ENCODE peak calls at places on chromosomes 6 and 20, in seven cellular contexts. One of them, this sample, is unnamed.

GRCh38 chr6:110173506-110174132 is 5.9 kb downstream of the WASF1 start:
- DNase-seq in HuH-7.5: no peak
- DNase-seq in cardiac fibroblast: no peak
- DNase-seq in uterus: no peak
- DNase-seq in activated T-cell treated with anti-CD3 and anti-CD28 coated beads, Interleukin-2, amount 50 U/mL, for 72 hours: no peak
- DNase-seq in chondrocyte: no peak
- DNase-seq in activated naive CD4-positive, alpha-beta T cell: no peak
- DNase-seq in this sample: no peak

GRCh38 chr20:48538058-48538825 is 289.6 kb downstream of the PREX1 start:
- DNase-seq in HuH-7.5: no peak
- DNase-seq in cardiac fibroblast: peak
- DNase-seq in uterus: no peak
- DNase-seq in activated T-cell treated with anti-CD3 and anti-CD28 coated beads, Interleukin-2, amount 50 U/mL, for 72 hours: no peak
- DNase-seq in chondrocyte: no peak
- DNase-seq in activated naive CD4-positive, alpha-beta T cell: no peak
- DNase-seq in this sample: peak

GRCh38 chr6:115004204-115004603 is 661.4 kb upstream of the HS3ST5 start:
- DNase-seq in HuH-7.5: no peak
- DNase-seq in cardiac fibroblast: no peak
- DNase-seq in uterus: no peak
- DNase-seq in activated T-cell treated with anti-CD3 and anti-CD28 coated beads, Interleukin-2, amount 50 U/mL, for 72 hours: no peak
- DNase-seq in chondrocyte: no peak
- DNase-seq in activated naive CD4-positive, alpha-beta T cell: no peak
- DNase-seq in this sample: no peak

GRCh38 chr6:157732007-157732406 is 91.0 kb upstream of the SNX9 start:
- DNase-seq in HuH-7.5: no peak
- DNase-seq in cardiac fibroblast: no peak
- DNase-seq in uterus: no peak
- DNase-seq in activated T-cell treated with anti-CD3 and anti-CD28 coated beads, Interleukin-2, amount 50 U/mL, for 72 hours: no peak
- DNase-seq in chondrocyte: no peak
- DNase-seq in activated naive CD4-positive, alpha-beta T cell: no peak
- DNase-seq in this sample: no peak

GRCh38 chr6:134437376-134437775 is 119.5 kb upstream of the SGK1 start:
- DNase-seq in HuH-7.5: no peak
- DNase-seq in cardiac fibroblast: peak
- DNase-seq in uterus: no peak
- DNase-seq in activated T-cell treated with anti-CD3 and anti-CD28 coated beads, Interleukin-2, amount 50 U/mL, for 72 hours: peak
- DNase-seq in chondrocyte: no peak
- DNase-seq in activated naive CD4-positive, alpha-beta T cell: no peak
- DNase-seq in this sample: peak

GRCh38 chr6:17031961-17032360 is 69.9 kb upstream of the STMND1 start:
- DNase-seq in HuH-7.5: no peak
- DNase-seq in cardiac fibroblast: no peak
- DNase-seq in uterus: no peak
- DNase-seq in activated T-cell treated with anti-CD3 and anti-CD28 coated beads, Interleukin-2, amount 50 U/mL, for 72 hours: no peak
- DNase-seq in chondrocyte: no peak
- DNase-seq in activated naive CD4-positive, alpha-beta T cell: no peak
- DNase-seq in this sample: no peak

GRCh38 chr6:3755637-3756515 is 4.4 kb upstream of the PXDC1 start:
- DNase-seq in HuH-7.5: no peak
- DNase-seq in cardiac fibroblast: no peak
- DNase-seq in uterus: no peak
- DNase-seq in activated T-cell treated with anti-CD3 and anti-CD28 coated beads, Interleukin-2, amount 50 U/mL, for 72 hours: no peak
- DNase-seq in chondrocyte: no peak
- DNase-seq in activated naive CD4-positive, alpha-beta T cell: no peak
- DNase-seq in this sample: no peak

GRCh38 chr6:111558690-111559192 is 46.9 kb downstream of the TRAF3IP2 start:
- DNase-seq in HuH-7.5: no peak
- DNase-seq in cardiac fibroblast: no peak
- DNase-seq in uterus: no peak
- DNase-seq in activated T-cell treated with anti-CD3 and anti-CD28 coated beads, Interleukin-2, amount 50 U/mL, for 72 hours: no peak
- DNase-seq in chondrocyte: no peak
- DNase-seq in activated naive CD4-positive, alpha-beta T cell: no peak
- DNase-seq in this sample: peak

GRCh38 chr20:35087355-35087754 is 5.3 kb downstream of the TRPC4AP start:
- DNase-seq in HuH-7.5: no peak
- DNase-seq in cardiac fibroblast: no peak
- DNase-seq in uterus: no peak
- DNase-seq in activated T-cell treated with anti-CD3 and anti-CD28 coated beads, Interleukin-2, amount 50 U/mL, for 72 hours: no peak
- DNase-seq in chondrocyte: no peak
- DNase-seq in activated naive CD4-positive, alpha-beta T cell: no peak
- DNase-seq in this sample: no peak

GRCh38 chr6:43739642-43740091 is 30.3 kb upstream of the VEGFA start:
- DNase-seq in HuH-7.5: no peak
- DNase-seq in cardiac fibroblast: no peak
- DNase-seq in uterus: peak
- DNase-seq in activated T-cell treated with anti-CD3 and anti-CD28 coated beads, Interleukin-2, amount 50 U/mL, for 72 hours: no peak
- DNase-seq in chondrocyte: no peak
- DNase-seq in activated naive CD4-positive, alpha-beta T cell: no peak
- DNase-seq in this sample: no peak

GRCh38 chr20:63096681-63097335 is 90.0 kb upstream of the BHLHE23 start:
- DNase-seq in HuH-7.5: no peak
- DNase-seq in cardiac fibroblast: no peak
- DNase-seq in uterus: no peak
- DNase-seq in activated T-cell treated with anti-CD3 and anti-CD28 coated beads, Interleukin-2, amount 50 U/mL, for 72 hours: no peak
- DNase-seq in chondrocyte: peak
- DNase-seq in activated naive CD4-positive, alpha-beta T cell: no peak
- DNase-seq in this sample: no peak

GRCh38 chr20:62576815-62577214 is 65.5 kb upstream of the SLCO4A1 start:
- DNase-seq in HuH-7.5: no peak
- DNase-seq in cardiac fibroblast: peak
- DNase-seq in uterus: no peak
- DNase-seq in activated T-cell treated with anti-CD3 and anti-CD28 coated beads, Interleukin-2, amount 50 U/mL, for 72 hours: no peak
- DNase-seq in chondrocyte: no peak
- DNase-seq in activated naive CD4-positive, alpha-beta T cell: no peak
- DNase-seq in this sample: peak

GRCh38 chr6:83430606-83431544 is at the start of gene ME1:
- DNase-seq in HuH-7.5: peak
- DNase-seq in cardiac fibroblast: peak
- DNase-seq in uterus: peak
- DNase-seq in activated T-cell treated with anti-CD3 and anti-CD28 coated beads, Interleukin-2, amount 50 U/mL, for 72 hours: peak
- DNase-seq in chondrocyte: peak
- DNase-seq in activated naive CD4-positive, alpha-beta T cell: no peak
- DNase-seq in this sample: peak

GRCh38 chr6:152993431-152993830 is 9.1 kb downstream of the MTRF1L start:
- DNase-seq in HuH-7.5: no peak
- DNase-seq in cardiac fibroblast: no peak
- DNase-seq in uterus: no peak
- DNase-seq in activated T-cell treated with anti-CD3 and anti-CD28 coated beads, Interleukin-2, amount 50 U/mL, for 72 hours: no peak
- DNase-seq in chondrocyte: no peak
- DNase-seq in activated naive CD4-positive, alpha-beta T cell: no peak
- DNase-seq in this sample: no peak

GRCh38 chr6:153104220-153104619 is 26.9 kb downstream of the RGS17 start:
- DNase-seq in HuH-7.5: no peak
- DNase-seq in cardiac fibroblast: peak
- DNase-seq in uterus: no peak
- DNase-seq in activated T-cell treated with anti-CD3 and anti-CD28 coated beads, Interleukin-2, amount 50 U/mL, for 72 hours: no peak
- DNase-seq in chondrocyte: no peak
- DNase-seq in activated naive CD4-positive, alpha-beta T cell: no peak
- DNase-seq in this sample: peak

GRCh38 chr6:150979826-150980225 is 114.3 kb downstream of the MTHFD1L start:
- DNase-seq in HuH-7.5: no peak
- DNase-seq in cardiac fibroblast: no peak
- DNase-seq in uterus: no peak
- DNase-seq in activated T-cell treated with anti-CD3 and anti-CD28 coated beads, Interleukin-2, amount 50 U/mL, for 72 hours: no peak
- DNase-seq in chondrocyte: no peak
- DNase-seq in activated naive CD4-positive, alpha-beta T cell: no peak
- DNase-seq in this sample: peak

GRCh38 chr6:146301760-146302159 is 241.9 kb upstream of the RAB32 start:
- DNase-seq in HuH-7.5: no peak
- DNase-seq in cardiac fibroblast: peak
- DNase-seq in uterus: no peak
- DNase-seq in activated T-cell treated with anti-CD3 and anti-CD28 coated beads, Interleukin-2, amount 50 U/mL, for 72 hours: no peak
- DNase-seq in chondrocyte: no peak
- DNase-seq in activated naive CD4-positive, alpha-beta T cell: no peak
- DNase-seq in this sample: no peak

GRCh38 chr6:44043479-44044153 is 83.6 kb downstream of the MRPL14 start:
- DNase-seq in HuH-7.5: peak
- DNase-seq in cardiac fibroblast: peak
- DNase-seq in uterus: no peak
- DNase-seq in activated T-cell treated with anti-CD3 and anti-CD28 coated beads, Interleukin-2, amount 50 U/mL, for 72 hours: no peak
- DNase-seq in chondrocyte: peak
- DNase-seq in activated naive CD4-positive, alpha-beta T cell: no peak
- DNase-seq in this sample: no peak

GRCh38 chr6:141413196-141413595 is 719.5 kb upstream of the GJE1 start:
- DNase-seq in HuH-7.5: no peak
- DNase-seq in cardiac fibroblast: no peak
- DNase-seq in uterus: no peak
- DNase-seq in activated T-cell treated with anti-CD3 and anti-CD28 coated beads, Interleukin-2, amount 50 U/mL, for 72 hours: no peak
- DNase-seq in chondrocyte: no peak
- DNase-seq in activated naive CD4-positive, alpha-beta T cell: no peak
- DNase-seq in this sample: no peak

GRCh38 chr20:3716195-3716834 is 3.9 kb upstream of the SIGLEC1 start:
- DNase-seq in HuH-7.5: peak
- DNase-seq in cardiac fibroblast: peak
- DNase-seq in uterus: peak
- DNase-seq in activated T-cell treated with anti-CD3 and anti-CD28 coated beads, Interleukin-2, amount 50 U/mL, for 72 hours: peak
- DNase-seq in chondrocyte: peak
- DNase-seq in activated naive CD4-positive, alpha-beta T cell: no peak
- DNase-seq in this sample: peak

GRCh38 chr20:50138479-50139393 is 14.8 kb downstream of the PEDS1 start:
- DNase-seq in HuH-7.5: no peak
- DNase-seq in cardiac fibroblast: peak
- DNase-seq in uterus: no peak
- DNase-seq in activated T-cell treated with anti-CD3 and anti-CD28 coated beads, Interleukin-2, amount 50 U/mL, for 72 hours: no peak
- DNase-seq in chondrocyte: no peak
- DNase-seq in activated naive CD4-positive, alpha-beta T cell: no peak
- DNase-seq in this sample: no peak

GRCh38 chr20:20495719-20496474 is 128.0 kb downstream of the INSM1 start:
- DNase-seq in HuH-7.5: no peak
- DNase-seq in cardiac fibroblast: no peak
- DNase-seq in uterus: no peak
- DNase-seq in activated T-cell treated with anti-CD3 and anti-CD28 coated beads, Interleukin-2, amount 50 U/mL, for 72 hours: peak
- DNase-seq in chondrocyte: no peak
- DNase-seq in activated naive CD4-positive, alpha-beta T cell: no peak
- DNase-seq in this sample: no peak